ENCODE peak calls at places on chromosomes 16 and 17, in six cellular contexts. C is cardiac fibroblast, B is A549, Q is heart right ventricle, O is colonic mucosa, G is HFFc6. M is an unnamed sample.

GRCh38 chr16:1548727-1549126 is 15.3 kb downstream of the TMEM204 start:
- DNase-seq in C (no peak), B (no peak), Q (no peak), O (no peak), G (no peak), M (no peak)

GRCh38 chr17:31425646-31426045 is 34.2 kb downstream of the RAB11FIP4 start:
- DNase-seq in C (no peak), B (no peak), Q (no peak), O (no peak), G (no peak), M (no peak)

GRCh38 chr16:28543072-28543471 is 4.3 kb upstream of the NUPR1 start:
- DNase-seq in C (no peak), B (no peak), Q (no peak), O (peak; percentile 89), G (no peak), M (no peak)

GRCh38 chr17:43026610-43027009 is 1.6 kb downstream of the RND2 start:
- DNase-seq in C (no peak), B (no peak), Q (no peak), O (no peak), G (no peak), M (no peak)

GRCh38 chr16:85524630-85525463 is 88.3 kb upstream of the GSE1 start:
- DNase-seq in C (peak; percentile 9), B (peak; percentile 29), Q (no peak), O (no peak), G (no peak), M (no peak)

GRCh38 chr16:57559075-57559790 is 16.8 kb downstream of the ADGRG5 start:
- DNase-seq in C (no peak), B (no peak), Q (no peak), O (no peak), G (no peak), M (no peak)

GRCh38 chr16:4537376-4538066 is 1.1 kb downstream of the CDIP1 start:
- DNase-seq in C (no peak), B (no peak), Q (no peak), O (peak; percentile 25), G (no peak), M (peak; percentile 12)

GRCh38 chr16:66521951-66522771 is 27.8 kb downstream of the TK2 start:
- DNase-seq in C (peak; percentile 85), B (no peak), Q (no peak), O (peak; percentile 57), G (peak; percentile 70), M (no peak)

GRCh38 chr17:60154616-60155426 is 5.0 kb downstream of the CA4 start:
- DNase-seq in C (peak; percentile 80), B (no peak), Q (peak; percentile 62), O (no peak), G (peak; percentile 61), M (no peak)

DNA sequence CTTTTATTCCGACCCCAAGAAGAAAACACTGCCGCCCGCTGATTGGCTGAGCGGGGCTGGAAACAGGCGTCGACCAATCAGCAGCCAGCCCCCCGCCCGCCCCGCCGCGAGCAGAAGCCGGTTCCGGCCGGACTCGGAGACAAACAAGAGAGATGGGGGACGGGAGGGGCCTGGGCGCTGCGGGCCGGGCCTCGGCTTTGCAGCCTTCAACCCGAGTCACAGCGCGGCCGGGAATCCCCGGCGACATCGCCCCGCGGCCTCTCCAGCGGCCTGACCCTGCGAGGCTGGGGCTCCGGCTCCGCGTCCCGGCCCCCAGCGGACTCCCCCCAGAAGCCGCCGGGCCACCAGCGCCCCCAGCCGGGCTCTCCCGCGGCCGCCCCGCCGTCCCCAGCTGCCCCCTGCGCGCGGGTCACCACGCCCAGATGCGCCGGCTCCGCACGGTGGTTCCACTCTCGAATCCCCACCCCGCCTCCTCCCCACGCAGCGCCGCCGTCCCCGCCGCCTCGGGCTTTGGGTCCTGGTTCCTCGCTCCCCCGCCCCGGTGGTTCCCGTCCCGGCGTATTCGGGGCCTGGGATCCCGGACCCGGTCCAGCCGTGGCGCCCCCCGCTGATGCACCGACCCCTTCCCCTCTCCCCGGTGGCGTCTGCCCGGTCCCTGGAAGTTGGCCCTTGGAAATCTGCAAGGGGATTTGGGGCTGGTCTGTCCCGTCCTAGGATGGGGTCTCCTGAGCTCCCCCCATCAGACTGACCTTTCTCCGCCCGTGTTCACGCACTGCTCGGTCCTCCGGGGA is 417 bp upstream of the SLC43A2 start:
- DNase-seq in C (peak; percentile 94), B (peak; percentile 97), Q (peak; percentile 95), O (peak; percentile 97), G (peak; percentile 89), M (peak; percentile 92)
- TF ChIP-seq CTCF in C (no peak), B (peak; percentile 62), Q (peak; percentile 42), O (peak; percentile 20), G (peak; percentile 75), M (peak; percentile 53)

DNA sequence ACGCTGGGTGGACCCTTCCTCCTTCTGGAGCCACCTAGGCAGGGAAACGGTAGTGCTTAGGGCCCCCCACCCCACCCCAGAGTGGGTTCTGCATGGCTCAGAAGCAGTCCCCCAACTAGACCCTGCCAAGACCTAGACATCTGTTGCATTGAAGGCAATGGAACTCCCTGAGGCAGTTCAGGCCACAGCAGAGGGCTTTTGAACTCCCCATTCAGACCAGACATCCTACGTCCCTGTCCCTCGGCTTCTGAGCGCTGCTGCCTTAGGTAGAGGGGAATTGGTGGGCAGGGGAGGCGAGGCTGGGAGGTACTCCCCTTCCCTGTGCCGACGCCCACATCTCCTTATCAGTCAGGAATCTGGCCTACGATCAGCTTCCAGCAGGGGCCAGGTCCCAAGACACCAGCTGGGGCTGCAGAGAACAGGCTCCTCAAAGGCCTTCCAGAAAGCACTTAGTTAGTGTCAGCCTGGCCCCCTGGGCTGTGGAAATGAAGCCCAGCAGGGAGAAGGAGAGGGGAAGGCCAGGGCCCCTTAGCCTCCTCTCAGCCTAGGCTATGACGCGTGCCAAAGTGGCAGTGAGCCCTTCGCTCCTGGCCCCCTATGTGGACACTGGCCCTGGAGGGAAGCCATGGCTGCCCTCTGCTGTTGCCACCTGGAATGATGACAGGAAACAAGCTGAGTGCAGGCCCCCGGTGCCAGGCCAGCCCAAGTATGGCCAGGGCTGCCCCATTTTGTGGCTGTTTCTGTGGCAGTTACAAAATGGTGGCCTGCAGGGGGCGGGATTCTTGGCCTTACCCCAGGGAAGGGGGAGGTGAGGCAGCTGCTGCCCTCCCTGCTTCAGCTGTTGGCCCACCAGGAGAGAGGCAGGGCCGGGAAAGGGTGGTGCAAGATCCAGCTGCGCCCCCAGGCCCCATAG is 11.1 kb downstream of the TBX4 start:
- DNase-seq in C (no peak), B (no peak), Q (no peak), O (no peak), G (no peak), M (no peak)
- TF ChIP-seq CTCF in C (peak; percentile 6), B (no peak), Q (no peak), O (no peak), G (peak; percentile 75), M (peak; percentile 24)

DNA sequence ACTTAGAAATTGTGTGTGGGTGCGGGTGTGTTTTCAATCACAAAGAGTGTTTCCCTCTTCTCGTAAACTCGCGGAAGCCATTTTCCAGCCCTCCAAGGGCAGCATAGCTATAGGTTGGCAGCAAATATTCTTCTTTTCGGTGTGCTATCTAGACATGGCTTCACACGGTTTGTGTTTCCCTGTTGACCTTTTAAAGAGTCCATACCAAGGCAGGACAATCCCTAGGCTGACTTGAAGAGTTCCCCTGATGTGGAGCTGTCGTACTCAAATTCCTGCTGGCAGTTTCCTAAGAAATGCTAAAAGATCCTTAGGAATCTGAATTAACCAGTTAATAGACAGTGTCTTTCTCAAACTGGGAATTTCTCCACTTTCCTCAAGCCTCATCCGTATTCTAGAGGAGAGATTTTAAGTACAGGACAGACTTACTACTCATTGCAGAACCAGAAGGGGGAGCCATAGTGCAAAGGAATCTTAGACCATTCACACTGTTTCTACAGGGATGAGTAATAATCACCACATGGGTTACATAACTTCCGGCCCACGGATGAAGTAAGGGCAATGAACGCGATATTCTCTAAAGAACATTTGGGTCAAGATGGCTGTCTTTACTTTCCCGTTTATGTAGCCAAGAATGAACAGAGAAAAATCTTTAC is 288.6 kb upstream of the ELAC2 start:
- DNase-seq in C (peak; percentile 93), B (peak; percentile 81), Q (peak; percentile 25), O (no peak), G (peak; percentile 78), M (no peak)
- TF ChIP-seq CTCF in C (peak; percentile 64), B (peak; percentile 18), Q (peak; percentile 32), O (no peak), G (peak; percentile 84), M (peak; percentile 50)

DNA sequence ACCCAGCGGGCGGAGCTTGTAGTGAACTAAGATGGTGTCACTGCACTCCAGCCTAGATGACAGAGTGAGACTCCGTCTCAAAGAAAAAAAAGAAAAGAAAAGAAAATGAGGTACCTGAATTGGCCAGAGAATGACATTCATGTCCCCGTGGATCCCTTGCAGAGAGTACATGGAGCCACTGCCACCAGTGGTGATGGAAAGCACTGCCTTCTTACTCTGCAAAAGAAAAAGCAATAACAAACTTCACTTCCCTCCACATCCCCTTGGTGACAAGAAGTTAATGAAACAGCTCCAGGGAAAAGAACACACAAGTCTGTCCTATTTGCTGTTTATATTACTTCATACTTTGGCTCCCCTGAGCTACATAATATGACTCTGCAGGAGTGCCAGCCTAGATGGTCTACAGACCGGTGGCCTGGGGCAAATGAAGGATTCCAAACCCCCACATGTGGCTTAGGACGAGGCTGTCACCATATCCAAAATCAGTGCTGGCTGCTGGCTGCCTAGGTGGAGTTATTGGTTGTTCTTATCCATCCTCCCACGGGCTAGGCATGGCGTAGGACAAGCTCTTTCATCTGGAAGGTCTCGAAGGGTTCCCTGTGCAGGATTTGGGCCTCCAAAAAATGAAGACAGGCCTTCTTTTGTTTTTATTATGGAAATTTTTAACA is 13.3 kb downstream of the NQO1 start:
- DNase-seq in C (no peak), B (no peak), Q (no peak), O (no peak), G (no peak), M (no peak)
- TF ChIP-seq CTCF in C (no peak), B (no peak), Q (no peak), O (no peak), G (peak; percentile 23), M (no peak)

GRCh38 chr16:68062910-68063393 is 22.2 kb upstream of the NFATC3 start:
- DNase-seq in C (no peak), B (no peak), Q (no peak), O (no peak), G (no peak), M (no peak)
- TF ChIP-seq CTCF in C (no peak), B (no peak), Q (no peak), O (no peak), G (no peak), M (no peak)

M was measured in progenitor cell of endocrine pancreas.